ENCODE peak calls at places on chromosome 5, in eight cellular contexts. One of them, this sample, is unnamed.

GRCh38 chr5:1343931-1344901 is 683 bp downstream of the CLPTM1L start:
- DNase-seq in IMR-90: peak; percentile 12
- DNase-seq in heart left ventricle: no peak
- DNase-seq in GM13977: peak; percentile 52
- DNase-seq in epithelial cell of esophagus: peak; percentile 24
- DNase-seq in HCT116: no peak
- DNase-seq in endothelial cell: peak; percentile 38
- DNase-seq in GM10248: no peak
- DNase-seq in this sample: no peak

GRCh38 chr5:73273379-73274050 is 100.5 kb downstream of the TMEM174 start:
- DNase-seq in IMR-90: no peak
- DNase-seq in heart left ventricle: no peak
- DNase-seq in GM13977: no peak
- DNase-seq in epithelial cell of esophagus: no peak
- DNase-seq in HCT116: no peak
- DNase-seq in endothelial cell: no peak
- DNase-seq in GM10248: no peak
- DNase-seq in this sample: no peak

GRCh38 chr5:76273491-76273890 is 129.6 kb upstream of the IQGAP2 start:
- DNase-seq in IMR-90: no peak
- DNase-seq in heart left ventricle: no peak
- DNase-seq in GM13977: no peak
- DNase-seq in epithelial cell of esophagus: no peak
- DNase-seq in HCT116: no peak
- DNase-seq in endothelial cell: no peak
- DNase-seq in GM10248: no peak
- DNase-seq in this sample: no peak

GRCh38 chr5:126386146-126386545 is 37.1 kb upstream of the GRAMD2B start:
- DNase-seq in IMR-90: no peak
- DNase-seq in heart left ventricle: no peak
- DNase-seq in GM13977: no peak
- DNase-seq in epithelial cell of esophagus: peak; percentile 21
- DNase-seq in HCT116: no peak
- DNase-seq in endothelial cell: no peak
- DNase-seq in GM10248: no peak
- DNase-seq in this sample: no peak

GRCh38 chr5:116858705-116859333 is 284.2 kb upstream of the SEMA6A start:
- DNase-seq in IMR-90: no peak
- DNase-seq in heart left ventricle: no peak
- DNase-seq in GM13977: no peak
- DNase-seq in epithelial cell of esophagus: no peak
- DNase-seq in HCT116: no peak
- DNase-seq in endothelial cell: no peak
- DNase-seq in GM10248: no peak
- DNase-seq in this sample: no peak

GRCh38 chr5:118863345-118863744 is 125.0 kb downstream of the DTWD2 start:
- DNase-seq in IMR-90: peak; percentile 61
- DNase-seq in heart left ventricle: no peak
- DNase-seq in GM13977: no peak
- DNase-seq in epithelial cell of esophagus: peak; percentile 53
- DNase-seq in HCT116: no peak
- DNase-seq in endothelial cell: no peak
- DNase-seq in GM10248: no peak
- DNase-seq in this sample: peak; percentile 60

GRCh38 chr5:136046231-136046630 is 17.4 kb downstream of the TGFBI start:
- DNase-seq in IMR-90: no peak
- DNase-seq in heart left ventricle: no peak
- DNase-seq in GM13977: no peak
- DNase-seq in epithelial cell of esophagus: no peak
- DNase-seq in HCT116: no peak
- DNase-seq in endothelial cell: no peak
- DNase-seq in GM10248: no peak
- DNase-seq in this sample: no peak

GRCh38 chr5:172696171-172696849 is 55.2 kb downstream of the NEURL1B start:
- DNase-seq in IMR-90: no peak
- DNase-seq in heart left ventricle: peak; percentile 76
- DNase-seq in GM13977: no peak
- DNase-seq in epithelial cell of esophagus: no peak
- DNase-seq in HCT116: no peak
- DNase-seq in endothelial cell: no peak
- DNase-seq in GM10248: no peak
- DNase-seq in this sample: no peak

GRCh38 chr5:136191304-136192014 is 1.5 kb downstream of the SMIM32 start:
- DNase-seq in IMR-90: peak; percentile 20
- DNase-seq in heart left ventricle: no peak
- DNase-seq in GM13977: no peak
- DNase-seq in epithelial cell of esophagus: peak; percentile 71
- DNase-seq in HCT116: no peak
- DNase-seq in endothelial cell: peak; percentile 55
- DNase-seq in GM10248: peak; percentile 12
- DNase-seq in this sample: no peak

GRCh38 chr5:76337949-76338589 is 65.0 kb upstream of the IQGAP2 start:
- DNase-seq in IMR-90: peak; percentile 47
- DNase-seq in heart left ventricle: no peak
- DNase-seq in GM13977: peak; percentile 63
- DNase-seq in epithelial cell of esophagus: peak; percentile 78
- DNase-seq in HCT116: peak; percentile 65
- DNase-seq in endothelial cell: peak; percentile 69
- DNase-seq in GM10248: peak; percentile 67
- DNase-seq in this sample: peak; percentile 68

DNA sequence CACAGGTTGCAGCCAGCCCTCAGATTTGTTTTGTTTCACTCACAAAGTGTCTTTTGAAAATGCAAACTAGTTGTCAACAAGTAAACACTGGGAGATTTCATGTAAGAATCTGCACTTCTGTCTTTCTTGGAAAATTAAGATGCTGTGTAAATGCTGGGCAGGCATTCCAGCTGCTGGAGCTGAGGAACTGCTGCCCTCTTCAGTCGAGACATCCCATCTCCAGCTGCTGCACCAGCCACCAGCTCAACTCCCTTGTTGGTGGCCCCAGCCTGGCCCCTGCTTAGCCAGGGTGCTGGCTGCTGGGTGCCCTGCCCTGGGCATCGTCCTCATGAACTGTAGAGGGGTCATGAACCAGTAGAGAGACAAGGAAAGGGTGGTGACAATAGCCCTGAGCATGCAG is 33.1 kb upstream of the AFAP1L1 start:
- DNase-seq in IMR-90: no peak
- DNase-seq in heart left ventricle: no peak
- DNase-seq in GM13977: no peak
- DNase-seq in epithelial cell of esophagus: peak; percentile 10
- DNase-seq in HCT116: no peak
- DNase-seq in endothelial cell: no peak
- DNase-seq in GM10248: no peak
- DNase-seq in this sample: peak; percentile 7
- TF ChIP-seq CTCF in IMR-90: peak; percentile 32
- TF ChIP-seq CTCF in heart left ventricle: no peak
- TF ChIP-seq CTCF in GM13977: no peak
- TF ChIP-seq CTCF in epithelial cell of esophagus: peak; percentile 18
- TF ChIP-seq CTCF in HCT116: no peak
- TF ChIP-seq CTCF in endothelial cell: no peak
- TF ChIP-seq CTCF in GM10248: no peak
- TF ChIP-seq CTCF in this sample: peak; percentile 41

GRCh38 chr5:88842784-88843183 is 40.2 kb downstream of the MEF2C start:
- DNase-seq in IMR-90: no peak
- DNase-seq in heart left ventricle: no peak
- DNase-seq in GM13977: no peak
- DNase-seq in epithelial cell of esophagus: no peak
- DNase-seq in HCT116: no peak
- DNase-seq in endothelial cell: no peak
- DNase-seq in GM10248: no peak
- DNase-seq in this sample: no peak
- TF ChIP-seq CTCF in IMR-90: no peak
- TF ChIP-seq CTCF in heart left ventricle: no peak
- TF ChIP-seq CTCF in GM13977: no peak
- TF ChIP-seq CTCF in epithelial cell of esophagus: no peak
- TF ChIP-seq CTCF in HCT116: no peak
- TF ChIP-seq CTCF in endothelial cell: no peak
- TF ChIP-seq CTCF in GM10248: no peak
- TF ChIP-seq CTCF in this sample: no peak

GRCh38 chr5:43556857-43557593 is at the start of gene PAIP1:
- DNase-seq in IMR-90: peak; percentile 86
- DNase-seq in heart left ventricle: peak; percentile 81
- DNase-seq in GM13977: peak; percentile 95
- DNase-seq in epithelial cell of esophagus: peak; percentile 93
- DNase-seq in HCT116: peak; percentile 64
- DNase-seq in endothelial cell: peak; percentile 86
- DNase-seq in GM10248: peak; percentile 92
- DNase-seq in this sample: peak; percentile 83

GRCh38 chr5:43554497-43554896 is 2.4 kb downstream of the PAIP1 start:
- DNase-seq in IMR-90: no peak
- DNase-seq in heart left ventricle: no peak
- DNase-seq in GM13977: no peak
- DNase-seq in epithelial cell of esophagus: no peak
- DNase-seq in HCT116: no peak
- DNase-seq in endothelial cell: no peak
- DNase-seq in GM10248: no peak
- DNase-seq in this sample: no peak

GRCh38 chr5:43553381-43553780 is 3.5 kb downstream of the PAIP1 start:
- DNase-seq in IMR-90: peak; percentile 50
- DNase-seq in heart left ventricle: no peak
- DNase-seq in GM13977: no peak
- DNase-seq in epithelial cell of esophagus: peak; percentile 20
- DNase-seq in HCT116: no peak
- DNase-seq in endothelial cell: no peak
- DNase-seq in GM10248: no peak
- DNase-seq in this sample: no peak

GRCh38 chr5:43560128-43560527 is 3.3 kb upstream of the PAIP1 start:
- DNase-seq in IMR-90: peak; percentile 77
- DNase-seq in heart left ventricle: no peak
- DNase-seq in GM13977: no peak
- DNase-seq in epithelial cell of esophagus: peak; percentile 52
- DNase-seq in HCT116: no peak
- DNase-seq in endothelial cell: no peak
- DNase-seq in GM10248: no peak
- DNase-seq in this sample: peak; percentile 74

DNA sequence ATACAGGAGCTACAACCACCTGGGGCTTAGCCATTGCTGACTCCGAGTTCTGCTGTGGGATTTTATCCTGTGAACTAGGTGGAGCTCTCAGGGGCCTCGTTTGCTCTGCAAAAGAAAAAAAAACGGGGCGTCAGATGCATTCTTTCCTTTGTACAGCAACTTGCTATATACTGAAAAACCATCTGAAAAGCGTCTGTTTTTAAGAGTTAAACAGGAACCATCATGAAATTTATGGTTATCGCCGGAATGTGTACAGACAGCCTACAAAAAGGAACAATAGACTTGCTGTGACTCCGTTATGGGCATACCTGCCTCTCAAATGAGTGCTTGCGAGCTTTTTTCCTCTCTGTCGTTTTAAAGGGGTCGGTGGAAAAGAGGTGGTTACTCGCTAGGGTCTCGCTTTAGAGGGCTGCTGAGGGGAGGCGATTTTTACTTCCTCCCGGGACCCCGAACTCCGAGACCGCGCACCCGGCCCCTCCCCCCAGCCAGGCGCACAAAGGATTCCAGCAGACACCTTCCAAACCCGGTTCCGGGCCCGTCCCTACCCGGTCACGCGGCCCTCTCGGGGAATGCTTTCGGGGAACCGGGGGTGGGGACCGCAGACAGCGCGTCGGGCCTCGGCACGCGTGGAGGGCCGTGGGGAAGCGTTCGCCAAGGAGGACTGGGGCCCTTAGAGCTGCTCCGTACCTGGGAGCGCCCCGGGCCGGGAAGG is 826 bp downstream of the PAIP1 start:
- DNase-seq in IMR-90: peak; percentile 16
- DNase-seq in heart left ventricle: peak; percentile 69
- DNase-seq in GM13977: peak; percentile 63
- DNase-seq in epithelial cell of esophagus: peak; percentile 60
- DNase-seq in HCT116: peak; percentile 6
- DNase-seq in endothelial cell: peak; percentile 66
- DNase-seq in GM10248: peak; percentile 41
- DNase-seq in this sample: no peak
- TF ChIP-seq CTCF in IMR-90: no peak
- TF ChIP-seq CTCF in heart left ventricle: no peak
- TF ChIP-seq CTCF in GM13977: no peak
- TF ChIP-seq CTCF in epithelial cell of esophagus: no peak
- TF ChIP-seq CTCF in HCT116: no peak
- TF ChIP-seq CTCF in endothelial cell: no peak
- TF ChIP-seq CTCF in GM10248: no peak
- TF ChIP-seq CTCF in this sample: no peak

GRCh38 chr5:71663570-71663969 is 55.5 kb upstream of the CARTPT start:
- DNase-seq in IMR-90: no peak
- DNase-seq in heart left ventricle: no peak
- DNase-seq in GM13977: no peak
- DNase-seq in epithelial cell of esophagus: no peak
- DNase-seq in HCT116: peak; percentile 8
- DNase-seq in endothelial cell: no peak
- DNase-seq in GM10248: no peak
- DNase-seq in this sample: no peak

GRCh38 chr5:71653119-71653518 is 66.0 kb upstream of the CARTPT start:
- DNase-seq in IMR-90: no peak
- DNase-seq in heart left ventricle: no peak
- DNase-seq in GM13977: no peak
- DNase-seq in epithelial cell of esophagus: peak; percentile 40
- DNase-seq in HCT116: no peak
- DNase-seq in endothelial cell: no peak
- DNase-seq in GM10248: no peak
- DNase-seq in this sample: no peak

GRCh38 chr5:71662381-71662780 is 56.7 kb upstream of the CARTPT start:
- DNase-seq in IMR-90: no peak
- DNase-seq in heart left ventricle: no peak
- DNase-seq in GM13977: no peak
- DNase-seq in epithelial cell of esophagus: no peak
- DNase-seq in HCT116: no peak
- DNase-seq in endothelial cell: no peak
- DNase-seq in GM10248: no peak
- DNase-seq in this sample: no peak

GRCh38 chr5:71663166-71663565 is 55.9 kb upstream of the CARTPT start:
- DNase-seq in IMR-90: no peak
- DNase-seq in heart left ventricle: no peak
- DNase-seq in GM13977: no peak
- DNase-seq in epithelial cell of esophagus: no peak
- DNase-seq in HCT116: no peak
- DNase-seq in endothelial cell: no peak
- DNase-seq in GM10248: no peak
- DNase-seq in this sample: no peak

DNA sequence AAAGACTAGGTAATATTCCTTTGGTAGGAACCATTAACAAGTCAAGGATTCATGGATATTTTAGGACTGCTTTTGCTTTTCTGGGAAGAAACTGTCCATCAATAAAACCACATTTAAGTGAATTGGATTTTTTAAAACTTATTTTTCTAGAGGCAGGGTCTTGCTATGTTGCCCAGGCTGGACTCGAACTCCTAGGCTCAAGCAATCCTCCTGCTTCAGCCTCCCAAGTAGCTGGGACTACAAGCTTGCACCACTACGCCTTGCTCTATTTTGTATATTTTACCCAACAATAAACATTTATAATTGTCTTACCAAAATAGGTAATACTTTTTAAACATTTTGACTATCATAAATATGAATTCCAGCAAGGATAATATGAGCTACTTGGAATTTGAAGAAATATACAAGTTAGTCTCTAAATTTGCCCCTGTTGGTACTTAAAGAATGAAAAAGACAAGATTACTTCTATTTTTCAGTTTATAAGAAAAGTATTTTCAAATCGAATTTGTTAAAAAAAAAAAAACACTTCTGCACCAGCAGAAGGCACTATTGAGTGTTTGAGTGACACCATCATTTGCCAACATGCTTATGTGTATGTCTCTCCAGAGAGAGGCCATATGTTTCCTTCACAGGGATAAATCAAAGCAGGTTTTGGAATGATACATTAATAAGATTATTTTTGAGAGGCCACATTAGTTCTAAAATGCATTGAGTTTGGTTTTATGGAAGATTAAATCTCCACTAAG is 60.0 kb upstream of the CARTPT start:
- DNase-seq in IMR-90: no peak
- DNase-seq in heart left ventricle: no peak
- DNase-seq in GM13977: peak; percentile 23
- DNase-seq in epithelial cell of esophagus: peak; percentile 20
- DNase-seq in HCT116: no peak
- DNase-seq in endothelial cell: no peak
- DNase-seq in GM10248: no peak
- DNase-seq in this sample: no peak
- TF ChIP-seq CTCF in IMR-90: no peak
- TF ChIP-seq CTCF in heart left ventricle: no peak
- TF ChIP-seq CTCF in GM13977: no peak
- TF ChIP-seq CTCF in epithelial cell of esophagus: peak; percentile 18
- TF ChIP-seq CTCF in HCT116: peak; percentile 4
- TF ChIP-seq CTCF in endothelial cell: peak; percentile 37
- TF ChIP-seq CTCF in GM10248: no peak
- TF ChIP-seq CTCF in this sample: peak; percentile 57

This sample was measured in HFFc6.